ENCODE peak calls at places on chromosomes 12 and 14, in four cellular contexts. D, T, O and A are unnamed samples. For H3K36me3, the result is how much of the 10 kb centered on the place peaks cover.

GRCh38 chr12:46110928-46111699 is 120.7 kb upstream of the SCAF11 start:
- DNase-seq in D (no peak), T (no peak), O (no peak), A (no peak)

GRCh38 chr14:91164676-91165075 is 50.8 kb downstream of the DGLUCY start:
- DNase-seq in D (peak), T (peak), O (peak), A (peak)

GRCh38 chr12:89083491-89083890 is 268.8 kb downstream of the DUSP6 start:
- DNase-seq in D (no peak), T (no peak), O (no peak), A (no peak)

GRCh38 chr12:6302621-6303020 is 7.9 kb upstream of the PLEKHG6 start:
- DNase-seq in D (no peak), T (no peak), O (no peak), A (no peak)

GRCh38 chr12:45918818-45919217 is 71.6 kb downstream of the SCAF11 start:
- DNase-seq in D (no peak), T (no peak), O (no peak), A (no peak)

GRCh38 chr12:100208834-100209233 is 8.2 kb downstream of the ACTR6 start:
- DNase-seq in D (no peak), T (no peak), O (no peak), A (no peak)

GRCh38 chr14:99471731-99472130 is 8.9 kb downstream of the SETD3 start:
- DNase-seq in D (no peak), T (no peak), O (no peak), A (no peak)

GRCh38 chr12:60335765-60336164 is 739.9 kb downstream of the SLC16A7 start:
- DNase-seq in D (no peak), T (no peak), O (no peak), A (no peak)

GRCh38 chr12:79373896-79374499 is 316.8 kb downstream of the PAWR start:
- DNase-seq in D (no peak), T (no peak), O (peak), A (no peak)

GRCh38 chr12:113333877-113334785 is 778 bp downstream of the SLC8B1 start:
- DNase-seq in D (no peak), T (peak), O (peak), A (no peak)

GRCh38 chr12:24039113-24039525 is 89.6 kb upstream of the SOX5 start:
- DNase-seq in D (no peak), T (no peak), O (no peak), A (no peak)

GRCh38 chr12:110165540-110166159 is 41.5 kb downstream of the IFT81 start:
- DNase-seq in D (no peak), T (no peak), O (no peak), A (no peak)

GRCh38 chr12:114314974-114315720 is 90.8 kb downstream of the TBX5 start:
- DNase-seq in D (no peak), T (no peak), O (no peak), A (no peak)

GRCh38 chr12:111438501-111438900 is 32.8 kb downstream of the SH2B3 start:
- DNase-seq in D (no peak), T (no peak), O (no peak), A (no peak)

GRCh38 chr14:97692084-97692483 is 894.9 kb downstream of the VRK1 start:
- DNase-seq in D (no peak), T (no peak), O (no peak), A (no peak)

GRCh38 chr14:60652674-60653387 is 3.6 kb upstream of the SIX1 start:
- DNase-seq in D (no peak), T (no peak), O (no peak), A (no peak)

GRCh38 chr12:5083955-5084849 is 40.5 kb downstream of the KCNA5 start:
- DNase-seq in D (peak), T (no peak), O (peak), A (no peak)

GRCh38 chr12:56487448-56488040 is 417 bp downstream of the GLS2 start:
- DNase-seq in D (peak), T (no peak), O (peak), A (peak)

GRCh38 chr12:3445127-3445978 is 45.6 kb upstream of the PRMT8 start:
- DNase-seq in D (no peak), T (no peak), O (peak), A (peak)

GRCh38 chr14:103275000-103275399 is 59.0 kb upstream of the EIF5 start:
- DNase-seq in D (no peak), T (no peak), O (no peak), A (no peak)

GRCh38 chr12:116009805-116010204 is 267.7 kb downstream of the MED13L start:
- DNase-seq in D (no peak), T (no peak), O (no peak), A (no peak)

GRCh38 chr12:62621239-62621638 is 154.6 kb downstream of the MON2 start:
- DNase-seq in D (no peak), T (no peak), O (no peak), A (no peak)

GRCh38 chr12:14612250-14612649 is 44.6 kb upstream of the PLBD1 start:
- DNase-seq in D (no peak), T (no peak), O (no peak), A (no peak)

GRCh38 chr14:68380304-68380840 is 412.5 kb downstream of the ZFP36L1 start:
- DNase-seq in D (no peak), T (no peak), O (no peak), A (no peak)

GRCh38 chr12:106345739-106346138 is 11.8 kb upstream of the POLR3B start:
- DNase-seq in D (peak), T (peak), O (peak), A (no peak)

GRCh38 chr12:40980346-40981005 is 207.6 kb upstream of the PDZRN4 start:
- DNase-seq in D (no peak), T (no peak), O (no peak), A (no peak)

GRCh38 chr12:7162691-7163114 is 26.8 kb upstream of the PEX5 start:
- DNase-seq in D (no peak), T (peak), O (peak), A (peak)

GRCh38 chr14:64953661-64954060 is 11.1 kb upstream of the GPX2 start:
- DNase-seq in D (no peak), T (no peak), O (no peak), A (no peak)

GRCh38 chr12:106780010-106780625 is 5.6 kb downstream of the RIC8B start:
- DNase-seq in D (no peak), T (peak), O (no peak), A (no peak)

GRCh38 chr14:100109594-100109955 is 44.4 kb downstream of the EVL start:
- DNase-seq in D (no peak), T (no peak), O (no peak), A (no peak)

GRCh38 chr12:39575498-39575875 is 44.1 kb downstream of the ABCD2 start:
- DNase-seq in D (no peak), T (no peak), O (no peak), A (no peak)

GRCh38 chr12:34602213-34602940 is 580.1 kb downstream of the ALG10 start:
- DNase-seq in D (no peak), T (no peak), O (no peak), A (peak)

GRCh38 chr12:123713398-123714301 is 1.5 kb downstream of the ATP6V0A2 start:
- DNase-seq in D (no peak), T (no peak), O (peak), A (no peak)
- H3K36me3 ChIP-seq in D (under half), T (under half), O (under half), A (under half)

GRCh38 chr14:105364100-105364708 is 34.1 kb upstream of the TEX22 start:
- DNase-seq in D (no peak), T (no peak), O (peak), A (no peak)
- H3K4me3 ChIP-seq in D (no peak), T (no peak), O (no peak), A (no peak)

GRCh38 chr14:33475623-33476022 is 475.3 kb downstream of the EGLN3 start:
- DNase-seq in D (peak), T (peak), O (peak), A (no peak)
- TF ChIP-seq CTCF in D (peak), T (peak), O (no peak), A (no peak)

GRCh38 chr14:23324993-23325392 is 3.7 kb downstream of the PABPN1 start:
- DNase-seq in D (no peak), T (no peak), O (no peak), A (no peak)

GRCh38 chr14:23321572-23322547 is 603 bp downstream of the PABPN1 start:
- DNase-seq in D (peak), T (no peak), O (peak), A (peak)

GRCh38 chr14:23322568-23323517 is 1.6 kb downstream of the PABPN1 start:
- DNase-seq in D (no peak), T (no peak), O (no peak), A (no peak)

GRCh38 chr14:23324455-23324846 is 3.2 kb downstream of the PABPN1 start:
- DNase-seq in D (no peak), T (no peak), O (no peak), A (no peak)

GRCh38 chr14:23323838-23324454 is 2.7 kb downstream of the PABPN1 start:
- DNase-seq in D (no peak), T (no peak), O (no peak), A (no peak)
- H3K36me3 ChIP-seq in D (under half), T (under half), O (under half), A (under half)

GRCh38 chr14:35807131-35807961 is 1.7 kb downstream of the RALGAPA1 start:
- DNase-seq in D (no peak), T (no peak), O (no peak), A (no peak)
- H3K4me3 ChIP-seq in D (peak), T (peak), O (no peak), A (no peak)

DNA sequence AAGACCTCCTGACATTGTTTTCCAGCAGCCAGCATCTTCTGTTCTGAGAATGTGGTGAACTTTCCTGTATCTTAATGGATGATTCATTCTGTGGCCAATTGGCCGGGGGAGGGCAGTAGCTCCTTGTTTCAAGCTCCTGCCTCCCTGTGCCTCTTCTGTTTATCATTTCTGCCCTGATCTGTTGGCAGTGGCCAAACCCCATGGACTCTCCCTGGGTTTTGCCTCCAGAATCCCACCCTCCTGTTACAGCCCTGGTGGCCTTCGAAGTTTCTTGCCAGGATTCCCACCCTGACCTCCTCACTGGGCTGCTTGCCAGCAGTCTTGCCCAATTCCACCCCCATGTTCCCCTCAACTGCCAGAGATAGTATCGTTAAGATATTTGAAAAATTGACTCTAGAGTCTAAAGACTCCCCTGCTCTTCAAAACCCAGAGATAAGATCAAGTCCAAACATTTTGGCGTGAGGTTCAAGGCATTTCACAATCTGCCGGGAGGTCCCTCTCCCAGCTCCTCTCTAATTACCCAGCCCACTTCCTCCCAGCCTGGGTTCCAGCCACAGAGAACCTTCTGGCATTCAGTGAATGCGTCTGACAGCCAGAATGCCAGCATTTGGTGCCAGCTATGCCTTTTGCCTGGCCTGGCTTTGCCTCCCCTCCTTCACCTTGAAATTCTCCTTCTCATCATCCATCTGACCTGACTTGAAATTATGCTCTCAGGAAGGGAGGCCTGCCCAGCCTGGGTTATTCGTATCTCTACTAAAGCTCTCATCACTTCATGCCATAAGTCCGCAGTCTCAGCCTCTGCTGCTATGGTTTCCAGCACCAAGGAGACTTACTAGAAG is 37.7 kb upstream of the TXNRD1 start:
- DNase-seq in D (peak), T (peak), O (peak), A (no peak)
- TF ChIP-seq CTCF in D (peak), T (peak), O (no peak), A (no peak)

GRCh38 chr12:104348283-104348993 is 44.9 kb downstream of the EID3 start:
- DNase-seq in D (no peak), T (no peak), O (no peak), A (no peak)
- H3K36me3 ChIP-seq in D (under half), T (half or more), O (under half), A (under half)

DNA sequence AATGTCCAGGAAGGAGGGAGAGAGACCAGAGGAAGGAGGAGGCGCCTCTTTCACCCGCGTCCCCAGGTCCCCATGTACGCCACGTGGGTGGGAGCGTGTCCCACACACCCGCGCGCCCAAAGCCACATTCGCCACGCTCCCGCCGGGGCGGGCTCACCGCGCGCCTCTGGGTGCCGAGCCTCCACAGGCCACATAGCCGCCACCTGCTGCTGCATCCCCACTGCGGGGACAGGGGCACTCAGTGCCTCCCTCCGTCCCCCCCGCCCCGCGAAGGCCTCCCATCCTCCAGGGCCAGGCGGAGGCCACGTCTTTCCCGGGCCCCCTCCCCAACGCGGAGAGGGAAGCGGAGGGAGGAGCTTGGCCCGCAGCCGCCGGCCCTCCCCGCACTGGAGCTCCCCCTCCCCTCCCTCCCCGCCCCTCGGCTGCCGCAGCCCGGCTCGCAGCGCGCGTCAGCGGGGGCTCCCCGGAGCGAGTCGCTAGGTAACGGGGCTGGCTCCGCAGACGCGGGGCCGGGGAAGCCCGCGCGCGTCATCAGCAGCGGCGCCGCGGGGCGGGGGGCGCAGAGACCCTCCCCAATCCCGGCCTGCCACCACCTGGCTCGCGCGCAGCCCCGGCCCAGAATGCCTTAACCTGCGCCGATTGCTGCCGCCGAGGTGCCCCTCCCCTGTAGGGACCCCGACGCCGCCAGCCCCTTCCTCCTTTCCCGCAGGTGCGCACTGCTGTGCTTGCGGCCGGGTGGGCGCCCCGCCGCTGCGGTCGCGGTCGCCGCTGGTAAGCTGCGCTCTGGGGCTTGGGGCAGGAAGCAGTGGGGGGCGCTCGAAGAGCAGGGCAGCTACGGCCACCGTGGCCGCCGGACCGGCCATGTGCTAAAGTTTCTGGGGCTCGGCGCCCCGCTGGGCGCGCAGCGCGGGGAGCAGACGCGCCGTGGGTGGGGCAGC is 532 bp upstream of the TUNAR start:
- DNase-seq in D (no peak), T (no peak), O (no peak), A (no peak)
- H3K4me3 ChIP-seq in D (peak), T (no peak), O (no peak), A (no peak)

DNA sequence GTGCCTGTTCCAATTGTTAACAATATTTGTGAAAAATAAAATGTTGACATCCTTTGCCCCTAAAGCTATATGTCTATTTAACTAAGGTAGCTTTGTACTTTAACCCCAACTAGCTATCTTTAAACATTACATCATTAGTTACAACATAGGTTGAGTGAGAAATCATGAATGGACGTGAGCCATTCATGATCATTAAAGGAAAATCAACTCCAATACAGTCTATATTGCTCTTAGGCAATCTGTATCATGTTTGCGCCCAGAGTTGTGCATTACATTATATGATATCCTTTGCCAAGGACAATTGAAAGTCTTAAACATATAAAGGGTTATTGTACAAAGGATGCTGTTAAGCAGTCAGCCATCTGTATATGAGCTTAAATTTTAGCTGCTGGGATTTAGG is 269.6 kb downstream of the ALX1 start:
- DNase-seq in D (no peak), T (no peak), O (no peak), A (no peak)
- TF ChIP-seq CTCF in D (no peak), T (no peak), O (no peak), A (no peak)

GRCh38 chr14:39185256-39186049 is 10.4 kb downstream of the PNN start:
- DNase-seq in D (no peak), T (no peak), O (no peak), A (no peak)

GRCh38 chr14:39181693-39182047 is 6.6 kb downstream of the PNN start:
- DNase-seq in D (no peak), T (no peak), O (no peak), A (no peak)

GRCh38 chr14:39186941-39187525 is 12.0 kb downstream of the PNN start:
- DNase-seq in D (no peak), T (no peak), O (no peak), A (no peak)

GRCh38 chr14:39182770-39183684 is 8.0 kb downstream of the PNN start:
- DNase-seq in D (no peak), T (no peak), O (no peak), A (no peak)

GRCh38 chr14:39184628-39185255 is 9.7 kb downstream of the PNN start:
- DNase-seq in D (no peak), T (no peak), O (no peak), A (no peak)
- H3K36me3 ChIP-seq in D (under half), T (under half), O (under half), A (under half)